ENCODE peak calls at places on chromosomes 12 and 14, in eight cellular contexts. One of them, this sample, is unnamed.

GRCh38 chr12:92403210-92404175 is 257.8 kb upstream of the BTG1 start:
- DNase-seq in psoas muscle: no peak
- DNase-seq in IMR-90: no peak
- DNase-seq in mammary epithelial cell: no peak
- DNase-seq in astrocyte of the spinal cord: no peak
- DNase-seq in stimulated activated CD4-positive, alpha-beta T cell treated with anti-CD3 and anti-CD28 coated beads, TNF-alpha, amount 100 ng/mL, for 24 hours: peak
- DNase-seq in tibial artery: no peak
- DNase-seq in CD8-positive, alpha-beta memory T cell: peak
- DNase-seq in this sample: no peak

GRCh38 chr12:42936991-42937390 is 347.4 kb upstream of the PRICKLE1 start:
- DNase-seq in psoas muscle: no peak
- DNase-seq in IMR-90: no peak
- DNase-seq in mammary epithelial cell: no peak
- DNase-seq in astrocyte of the spinal cord: no peak
- DNase-seq in stimulated activated CD4-positive, alpha-beta T cell treated with anti-CD3 and anti-CD28 coated beads, TNF-alpha, amount 100 ng/mL, for 24 hours: no peak
- DNase-seq in tibial artery: no peak
- DNase-seq in CD8-positive, alpha-beta memory T cell: no peak
- DNase-seq in this sample: no peak

GRCh38 chr12:5262450-5262849 is 169.5 kb upstream of the NTF3 start:
- DNase-seq in psoas muscle: no peak
- DNase-seq in IMR-90: peak
- DNase-seq in mammary epithelial cell: no peak
- DNase-seq in astrocyte of the spinal cord: peak
- DNase-seq in stimulated activated CD4-positive, alpha-beta T cell treated with anti-CD3 and anti-CD28 coated beads, TNF-alpha, amount 100 ng/mL, for 24 hours: no peak
- DNase-seq in tibial artery: no peak
- DNase-seq in CD8-positive, alpha-beta memory T cell: no peak
- DNase-seq in this sample: no peak

GRCh38 chr14:21070083-21070609 is at the start of gene ARHGEF40:
- DNase-seq in psoas muscle: peak
- DNase-seq in IMR-90: peak
- DNase-seq in mammary epithelial cell: no peak
- DNase-seq in astrocyte of the spinal cord: peak
- DNase-seq in stimulated activated CD4-positive, alpha-beta T cell treated with anti-CD3 and anti-CD28 coated beads, TNF-alpha, amount 100 ng/mL, for 24 hours: no peak
- DNase-seq in tibial artery: peak
- DNase-seq in CD8-positive, alpha-beta memory T cell: no peak
- DNase-seq in this sample: no peak

GRCh38 chr14:33682746-33683145 is 268.1 kb downstream of the EGLN3 start:
- DNase-seq in psoas muscle: peak
- DNase-seq in IMR-90: peak
- DNase-seq in mammary epithelial cell: no peak
- DNase-seq in astrocyte of the spinal cord: peak
- DNase-seq in stimulated activated CD4-positive, alpha-beta T cell treated with anti-CD3 and anti-CD28 coated beads, TNF-alpha, amount 100 ng/mL, for 24 hours: no peak
- DNase-seq in tibial artery: peak
- DNase-seq in CD8-positive, alpha-beta memory T cell: no peak
- DNase-seq in this sample: no peak

GRCh38 chr14:22587247-22587646 is 1.8 kb downstream of the DAD1 start:
- DNase-seq in psoas muscle: no peak
- DNase-seq in IMR-90: no peak
- DNase-seq in mammary epithelial cell: no peak
- DNase-seq in astrocyte of the spinal cord: no peak
- DNase-seq in stimulated activated CD4-positive, alpha-beta T cell treated with anti-CD3 and anti-CD28 coated beads, TNF-alpha, amount 100 ng/mL, for 24 hours: no peak
- DNase-seq in tibial artery: no peak
- DNase-seq in CD8-positive, alpha-beta memory T cell: no peak
- DNase-seq in this sample: no peak

GRCh38 chr12:72295744-72296143 is 23.6 kb downstream of the TRHDE start:
- DNase-seq in psoas muscle: no peak
- DNase-seq in IMR-90: peak
- DNase-seq in mammary epithelial cell: peak
- DNase-seq in astrocyte of the spinal cord: peak
- DNase-seq in stimulated activated CD4-positive, alpha-beta T cell treated with anti-CD3 and anti-CD28 coated beads, TNF-alpha, amount 100 ng/mL, for 24 hours: no peak
- DNase-seq in tibial artery: no peak
- DNase-seq in CD8-positive, alpha-beta memory T cell: no peak
- DNase-seq in this sample: no peak

GRCh38 chr14:50797250-50798047 is 33.5 kb downstream of the NIN start:
- DNase-seq in psoas muscle: no peak
- DNase-seq in IMR-90: peak
- DNase-seq in mammary epithelial cell: no peak
- DNase-seq in astrocyte of the spinal cord: no peak
- DNase-seq in stimulated activated CD4-positive, alpha-beta T cell treated with anti-CD3 and anti-CD28 coated beads, TNF-alpha, amount 100 ng/mL, for 24 hours: no peak
- DNase-seq in tibial artery: no peak
- DNase-seq in CD8-positive, alpha-beta memory T cell: no peak
- DNase-seq in this sample: no peak

GRCh38 chr12:4446335-4446734 is 720 bp upstream of the FGF6 start:
- DNase-seq in psoas muscle: no peak
- DNase-seq in IMR-90: no peak
- DNase-seq in mammary epithelial cell: no peak
- DNase-seq in astrocyte of the spinal cord: no peak
- DNase-seq in stimulated activated CD4-positive, alpha-beta T cell treated with anti-CD3 and anti-CD28 coated beads, TNF-alpha, amount 100 ng/mL, for 24 hours: no peak
- DNase-seq in tibial artery: no peak
- DNase-seq in CD8-positive, alpha-beta memory T cell: no peak
- DNase-seq in this sample: no peak

This sample was measured in foreskin keratinocyte.